ENCODE peak calls at places on chromosomes 5 and 9, in ten cellular contexts. One of them, this sample, is unnamed.

GRCh38 chr9:79695531-79696218 is 123.9 kb downstream of the TLE4 start:
- DNase-seq in neural progenitor cell: no peak
- DNase-seq in HTR-8/SVneo: no peak
- DNase-seq in fibroblast of pulmonary artery: no peak
- DNase-seq in stomach: no peak
- DNase-seq in stimulated activated CD4-positive, alpha-beta T cell treated with anti-CD3 and anti-CD28 coated beads, Interleukin-4, amount 100 ng/mL, for 4 hours: no peak
- DNase-seq in OCI-LY7: no peak
- DNase-seq in activated CD8-positive, alpha-beta memory T cell treated with anti-CD3 and anti-CD28 coated beads for 24 hours: no peak
- DNase-seq in retina: no peak
- DNase-seq in activated naive CD8-positive, alpha-beta T cell treated with anti-CD3 and anti-CD28 coated beads, Interleukin-2, amount 50 U/mL, for 24 hours: no peak
- DNase-seq in this sample: no peak

GRCh38 chr5:149422429-149423286 is 43.6 kb upstream of the IL17B start:
- DNase-seq in activated CD8-positive, alpha-beta memory T cell treated with anti-CD3 and anti-CD28 coated beads for 24 hours: no peak
- DNase-seq in fibroblast of pulmonary artery: peak; percentile 92
- DNase-seq in stimulated activated CD4-positive, alpha-beta T cell treated with anti-CD3 and anti-CD28 coated beads, Interleukin-4, amount 100 ng/mL, for 4 hours: no peak
- DNase-seq in retina: peak; percentile 53
- DNase-seq in stomach: no peak
- DNase-seq in OCI-LY7: no peak
- DNase-seq in activated naive CD8-positive, alpha-beta T cell treated with anti-CD3 and anti-CD28 coated beads, Interleukin-2, amount 50 U/mL, for 24 hours: no peak
- DNase-seq in HTR-8/SVneo: peak; percentile 58
- DNase-seq in neural progenitor cell: peak; percentile 52
- DNase-seq in this sample: peak; percentile 75

GRCh38 chr9:76414656-76415055 is 20.4 kb upstream of the RFK start:
- DNase-seq in neural progenitor cell: no peak
- DNase-seq in HTR-8/SVneo: no peak
- DNase-seq in stimulated activated CD4-positive, alpha-beta T cell treated with anti-CD3 and anti-CD28 coated beads, Interleukin-4, amount 100 ng/mL, for 4 hours: no peak
- DNase-seq in activated naive CD8-positive, alpha-beta T cell treated with anti-CD3 and anti-CD28 coated beads, Interleukin-2, amount 50 U/mL, for 24 hours: no peak
- DNase-seq in OCI-LY7: peak; percentile 49
- DNase-seq in retina: no peak
- DNase-seq in activated CD8-positive, alpha-beta memory T cell treated with anti-CD3 and anti-CD28 coated beads for 24 hours: no peak
- DNase-seq in stomach: no peak
- DNase-seq in fibroblast of pulmonary artery: peak; percentile 90
- DNase-seq in this sample: peak; percentile 25

GRCh38 chr5:111223790-111224560 is at the start of gene CAMK4:
- DNase-seq in stimulated activated CD4-positive, alpha-beta T cell treated with anti-CD3 and anti-CD28 coated beads, Interleukin-4, amount 100 ng/mL, for 4 hours: peak; percentile 61
- DNase-seq in stomach: peak; percentile 46
- DNase-seq in activated naive CD8-positive, alpha-beta T cell treated with anti-CD3 and anti-CD28 coated beads, Interleukin-2, amount 50 U/mL, for 24 hours: peak; percentile 73
- DNase-seq in HTR-8/SVneo: peak; percentile 66
- DNase-seq in activated CD8-positive, alpha-beta memory T cell treated with anti-CD3 and anti-CD28 coated beads for 24 hours: peak; percentile 87
- DNase-seq in OCI-LY7: peak; percentile 82
- DNase-seq in retina: peak; percentile 93
- DNase-seq in neural progenitor cell: peak; percentile 93
- DNase-seq in fibroblast of pulmonary artery: peak; percentile 74
- DNase-seq in this sample: peak; percentile 50

GRCh38 chr9:132672413-132672690 is 2.1 kb downstream of the GTF3C4 start:
- DNase-seq in activated CD8-positive, alpha-beta memory T cell treated with anti-CD3 and anti-CD28 coated beads for 24 hours: no peak
- DNase-seq in retina: no peak
- DNase-seq in OCI-LY7: no peak
- DNase-seq in stimulated activated CD4-positive, alpha-beta T cell treated with anti-CD3 and anti-CD28 coated beads, Interleukin-4, amount 100 ng/mL, for 4 hours: no peak
- DNase-seq in fibroblast of pulmonary artery: no peak
- DNase-seq in activated naive CD8-positive, alpha-beta T cell treated with anti-CD3 and anti-CD28 coated beads, Interleukin-2, amount 50 U/mL, for 24 hours: no peak
- DNase-seq in neural progenitor cell: no peak
- DNase-seq in stomach: no peak
- DNase-seq in HTR-8/SVneo: no peak
- DNase-seq in this sample: no peak

GRCh38 chr5:99070355-99070754 is 141.5 kb upstream of the CHD1 start:
- DNase-seq in activated naive CD8-positive, alpha-beta T cell treated with anti-CD3 and anti-CD28 coated beads, Interleukin-2, amount 50 U/mL, for 24 hours: no peak
- DNase-seq in HTR-8/SVneo: no peak
- DNase-seq in stomach: no peak
- DNase-seq in activated CD8-positive, alpha-beta memory T cell treated with anti-CD3 and anti-CD28 coated beads for 24 hours: no peak
- DNase-seq in neural progenitor cell: no peak
- DNase-seq in stimulated activated CD4-positive, alpha-beta T cell treated with anti-CD3 and anti-CD28 coated beads, Interleukin-4, amount 100 ng/mL, for 4 hours: no peak
- DNase-seq in retina: no peak
- DNase-seq in fibroblast of pulmonary artery: no peak
- DNase-seq in OCI-LY7: no peak
- DNase-seq in this sample: no peak

GRCh38 chr5:15938186-15938585 is 241.4 kb downstream of the MARCHF11 start:
- DNase-seq in stimulated activated CD4-positive, alpha-beta T cell treated with anti-CD3 and anti-CD28 coated beads, Interleukin-4, amount 100 ng/mL, for 4 hours: no peak
- DNase-seq in fibroblast of pulmonary artery: no peak
- DNase-seq in neural progenitor cell: no peak
- DNase-seq in activated naive CD8-positive, alpha-beta T cell treated with anti-CD3 and anti-CD28 coated beads, Interleukin-2, amount 50 U/mL, for 24 hours: no peak
- DNase-seq in stomach: no peak
- DNase-seq in HTR-8/SVneo: no peak
- DNase-seq in activated CD8-positive, alpha-beta memory T cell treated with anti-CD3 and anti-CD28 coated beads for 24 hours: no peak
- DNase-seq in OCI-LY7: no peak
- DNase-seq in retina: no peak
- DNase-seq in this sample: peak; percentile 26

GRCh38 chr5:159657766-159658165 is 258.5 kb upstream of the ADRA1B start:
- DNase-seq in HTR-8/SVneo: no peak
- DNase-seq in activated CD8-positive, alpha-beta memory T cell treated with anti-CD3 and anti-CD28 coated beads for 24 hours: no peak
- DNase-seq in retina: peak; percentile 7
- DNase-seq in activated naive CD8-positive, alpha-beta T cell treated with anti-CD3 and anti-CD28 coated beads, Interleukin-2, amount 50 U/mL, for 24 hours: no peak
- DNase-seq in stomach: no peak
- DNase-seq in fibroblast of pulmonary artery: no peak
- DNase-seq in stimulated activated CD4-positive, alpha-beta T cell treated with anti-CD3 and anti-CD28 coated beads, Interleukin-4, amount 100 ng/mL, for 4 hours: no peak
- DNase-seq in neural progenitor cell: no peak
- DNase-seq in OCI-LY7: no peak
- DNase-seq in this sample: peak; percentile 15

GRCh38 chr9:107737987-107738743 is 248.6 kb upstream of the KLF4 start:
- DNase-seq in HTR-8/SVneo: no peak
- DNase-seq in activated CD8-positive, alpha-beta memory T cell treated with anti-CD3 and anti-CD28 coated beads for 24 hours: no peak
- DNase-seq in activated naive CD8-positive, alpha-beta T cell treated with anti-CD3 and anti-CD28 coated beads, Interleukin-2, amount 50 U/mL, for 24 hours: no peak
- DNase-seq in OCI-LY7: no peak
- DNase-seq in stomach: no peak
- DNase-seq in retina: no peak
- DNase-seq in neural progenitor cell: no peak
- DNase-seq in fibroblast of pulmonary artery: peak; percentile 93
- DNase-seq in stimulated activated CD4-positive, alpha-beta T cell treated with anti-CD3 and anti-CD28 coated beads, Interleukin-4, amount 100 ng/mL, for 4 hours: no peak
- DNase-seq in this sample: peak; percentile 97

This sample was measured in AG10803.